ENCODE peak calls at places on chromosomes 2 and 18, in four cellular contexts. U is right lobe of liver; C is CD8-positive, alpha-beta T cell; M is lung. V is an unnamed sample.

GRCh38 chr18:32349728-32350395 is 120.8 kb downstream of the GAREM1 start:
- DNase-seq in M (peak; percentile 76), U (peak; percentile 61), C (no peak), V (peak; percentile 89)

GRCh38 chr2:165582409-165582808 is 112.9 kb downstream of the CSRNP3 start:
- DNase-seq in U (no peak), C (no peak), M (no peak), V (no peak)

GRCh38 chr2:31555967-31556706 is 24.6 kb downstream of the SRD5A2 start:
- DNase-seq in U (no peak), M (no peak), C (no peak), V (no peak)

GRCh38 chr18:48003426-48004349 is 73.2 kb upstream of the SMAD2 start:
- DNase-seq in M (no peak), U (no peak), C (no peak), V (peak; percentile 75)

GRCh38 chr2:44598330-44598729 is 236.6 kb downstream of the CAMKMT start:
- DNase-seq in C (no peak), U (no peak), M (no peak), V (no peak)

GRCh38 chr2:66170681-66171234 is 264.2 kb upstream of the MEIS1 start:
- DNase-seq in M (no peak), C (no peak), U (no peak), V (no peak)

GRCh38 chr2:168716839-168717238 is 85.6 kb upstream of the NOSTRIN start:
- DNase-seq in U (no peak), M (no peak), C (no peak), V (no peak)

GRCh38 chr2:6652271-6652670 is 213.4 kb downstream of the CMPK2 start:
- DNase-seq in M (no peak), C (no peak), U (no peak), V (no peak)

GRCh38 chr2:46213906-46214305 is 83.3 kb upstream of the EPAS1 start:
- DNase-seq in U (no peak), C (no peak), M (no peak), V (no peak)
- H3K9me3 ChIP-seq in U (no peaks in the 10 kb centered on the region), C (no peaks in the 10 kb centered on the region), M (peaks cover 7% of the 10 kb centered on the region), V (no peaks in the 10 kb centered on the region)

DNA sequence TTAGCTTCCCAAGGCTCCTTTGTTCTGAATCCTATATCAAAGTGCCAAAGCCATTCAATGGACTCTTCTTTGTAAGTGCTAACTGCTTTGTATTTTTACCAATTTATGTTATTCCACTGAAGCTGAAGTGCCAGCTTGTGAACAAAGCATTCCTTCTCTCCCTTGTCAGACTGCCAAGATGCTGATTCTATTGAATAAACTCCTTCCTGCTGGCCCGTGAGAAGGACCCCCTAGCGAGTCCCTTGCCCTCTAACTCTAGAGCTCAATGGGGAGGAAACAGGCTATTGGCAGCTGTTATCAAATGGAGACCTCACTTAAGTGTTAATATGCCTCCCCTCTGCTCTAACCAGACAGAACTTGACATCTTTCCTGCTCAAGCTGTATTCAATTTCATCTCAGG is 1097.9 kb upstream of the CNTNAP5 start:
- DNase-seq in M (no peak), C (no peak), U (no peak), V (no peak)
- H3K9me3 ChIP-seq in M (peaks cover 10% of the 10 kb centered on the region), C (no peaks in the 10 kb centered on the region), U (no peaks in the 10 kb centered on the region), V (peaks cover 2% of the 10 kb centered on the region)

GRCh38 chr2:179247318-179248023 is 17.2 kb downstream of the SESTD1 start:
- DNase-seq in C (no peak), M (no peak), U (no peak), V (no peak)
- H3K9me3 ChIP-seq in C (no peaks in the 10 kb centered on the region), M (no peaks in the 10 kb centered on the region), U (no peaks in the 10 kb centered on the region), V (no peaks in the 10 kb centered on the region)

DNA sequence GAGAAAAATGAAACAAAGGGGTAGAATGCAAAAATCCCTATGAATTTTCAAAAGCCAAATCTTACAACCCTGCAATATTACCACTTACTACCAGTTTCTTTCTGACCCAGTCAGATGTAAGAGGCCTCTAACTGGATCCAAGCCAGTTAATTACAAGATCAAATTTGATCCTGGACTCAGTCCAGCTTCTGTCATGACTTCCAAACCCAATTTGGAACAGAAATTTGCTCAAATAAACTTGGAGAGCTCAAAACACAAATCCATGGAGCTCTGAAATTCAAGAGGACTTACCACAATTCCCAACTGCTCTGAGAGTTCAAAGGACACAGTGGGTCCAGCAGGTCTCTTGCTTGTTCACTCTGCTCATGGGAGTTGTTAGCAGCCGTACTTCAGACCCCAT is 1271.7 kb upstream of the SLC39A10 start:
- DNase-seq in C (no peak), U (no peak), M (no peak), V (no peak)
- H3K9me3 ChIP-seq in C (no peaks in the 10 kb centered on the region), U (no peaks in the 10 kb centered on the region), M (no peaks in the 10 kb centered on the region), V (no peaks in the 10 kb centered on the region)

DNA sequence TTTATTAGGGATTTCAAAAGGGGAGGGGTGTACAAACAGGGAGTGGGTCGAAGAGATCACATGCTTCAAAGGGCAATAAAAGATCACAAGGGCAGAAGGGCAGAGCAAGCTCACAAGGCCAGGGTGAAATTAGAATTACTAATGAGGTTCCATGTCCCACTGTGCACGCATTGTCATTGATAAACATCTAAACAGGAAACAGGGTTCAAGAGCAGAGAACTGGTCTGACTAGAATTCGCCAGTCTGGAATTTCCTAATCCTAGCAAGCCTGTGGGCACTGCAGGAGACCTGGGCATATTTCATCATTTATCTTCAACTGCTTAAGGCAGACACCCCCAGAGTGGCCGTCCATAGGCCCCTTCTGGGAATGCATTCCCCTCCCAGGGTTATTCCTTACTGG is 408.2 kb downstream of the ZNF804A start:
- DNase-seq in M (no peak), C (no peak), U (no peak), V (no peak)
- H3K9me3 ChIP-seq in M (no peaks in the 10 kb centered on the region), C (no peaks in the 10 kb centered on the region), U (no peaks in the 10 kb centered on the region), V (no peaks in the 10 kb centered on the region)

DNA sequence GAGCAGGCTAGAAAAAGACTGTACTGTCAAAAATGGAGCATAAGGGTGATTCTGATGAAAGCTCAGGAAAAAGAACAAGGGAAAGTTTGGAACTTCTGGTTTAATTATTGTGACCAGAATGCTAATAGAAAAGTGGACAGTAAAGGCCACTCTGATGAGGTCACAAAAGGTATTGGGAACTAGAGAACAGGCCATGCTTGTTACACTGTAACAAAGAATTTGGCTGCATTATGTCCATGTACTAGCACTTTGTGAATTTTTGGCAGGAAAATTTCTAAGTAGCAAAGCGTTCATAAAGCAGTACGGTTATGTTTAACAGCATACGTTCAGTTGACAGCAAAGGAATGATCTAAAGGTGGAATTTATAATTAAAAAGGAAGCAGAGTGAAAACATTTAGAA is 418.6 kb downstream of the TRIB2 start:
- DNase-seq in C (no peak), M (no peak), U (no peak), V (no peak)
- H3K9me3 ChIP-seq in C (no peaks in the 10 kb centered on the region), M (peaks cover under 1% of the 10 kb centered on the region), U (no peaks in the 10 kb centered on the region), V (no peaks in the 10 kb centered on the region)